ENCODE peak calls at places on chromosomes 7 and 10, in five cellular contexts. X, C, V, U and K are unnamed samples.

GRCh38 chr7:31938650-31939049 is 131.6 kb downstream of the PDE1C start:
- ATAC-seq in X (no peak), C (no peak), V (no peak), U (no peak), K (no peak)

GRCh38 chr7:99021941-99022560 is 121.9 kb downstream of the SMURF1 start:
- ATAC-seq in X (no peak), C (no peak), V (no peak), U (no peak), K (no peak)

GRCh38 chr7:129872054-129872453 is 80.7 kb downstream of the UBE2H start:
- ATAC-seq in X (no peak), C (no peak), V (peak; percentile 21), U (no peak), K (no peak)

GRCh38 chr7:128839751-128840177 is 9.6 kb downstream of the FLNC start:
- ATAC-seq in X (no peak), C (no peak), V (no peak), U (no peak), K (no peak)

GRCh38 chr7:24378871-24379608 is 95.0 kb downstream of the NPY start:
- ATAC-seq in X (no peak), C (peak; percentile 88), V (peak; percentile 89), U (peak; percentile 65), K (no peak)

GRCh38 chr7:130951303-130951975 is 217.4 kb upstream of the KLF14 start:
- ATAC-seq in X (no peak), C (no peak), V (peak; percentile 16), U (peak; percentile 43), K (no peak)

GRCh38 chr10:61110936-61111335 is 167.0 kb upstream of the RHOBTB1 start:
- ATAC-seq in X (no peak), C (no peak), V (no peak), U (no peak), K (no peak)

GRCh38 chr10:27525819-27526218 is 21.7 kb downstream of the RAB18 start:
- ATAC-seq in X (no peak), C (no peak), V (no peak), U (no peak), K (no peak)

GRCh38 chr7:117171106-117171505 is 151.8 kb downstream of the WNT2 start:
- ATAC-seq in X (peak; percentile 88), C (no peak), V (peak; percentile 92), U (no peak), K (no peak)

GRCh38 chr7:2269468-2270460 is 27.7 kb downstream of the NUDT1 start:
- ATAC-seq in X (peak; percentile 83), C (no peak), V (no peak), U (peak; percentile 47), K (no peak)

GRCh38 chr7:70542750-70543376 is 589.1 kb upstream of the GALNT17 start:
- ATAC-seq in X (no peak), C (no peak), V (no peak), U (no peak), K (no peak)

GRCh38 chr7:155660059-155660757 is 15.7 kb downstream of the RBM33 start:
- ATAC-seq in X (no peak), C (no peak), V (no peak), U (no peak), K (no peak)

GRCh38 chr7:55140981-55141278 is 122.1 kb downstream of the EGFR start:
- ATAC-seq in X (no peak), C (no peak), V (no peak), U (no peak), K (no peak)

GRCh38 chr7:127629268-127629854 is 11.4 kb upstream of the PAX4 start:
- ATAC-seq in X (peak; percentile 98), C (no peak), V (peak; percentile 97), U (peak; percentile 90), K (no peak)

GRCh38 chr7:42262907-42263466 is 26.0 kb upstream of the GLI3 start:
- ATAC-seq in X (no peak), C (no peak), V (no peak), U (no peak), K (peak; percentile 39)

GRCh38 chr10:5670662-5671375 is 4.4 kb upstream of the ASB13 start:
- ATAC-seq in X (no peak), C (no peak), V (no peak), U (no peak), K (no peak)

GRCh38 chr10:119996944-119997343 is 104.4 kb downstream of the SEC23IP start:
- ATAC-seq in X (no peak), C (no peak), V (no peak), U (no peak), K (no peak)

GRCh38 chr7:104296266-104296665 is 32.1 kb upstream of the LHFPL3 start:
- ATAC-seq in X (no peak), C (no peak), V (no peak), U (no peak), K (no peak)

GRCh38 chr10:33612551-33612950 is 278.1 kb upstream of the NRP1 start:
- ATAC-seq in X (no peak), C (no peak), V (no peak), U (no peak), K (peak; percentile 89)

GRCh38 chr7:37284805-37285211 is 163.9 kb downstream of the ELMO1 start:
- ATAC-seq in X (peak; percentile 83), C (peak; percentile 47), V (peak; percentile 79), U (no peak), K (no peak)

GRCh38 chr10:96360766-96361165 is 2.0 kb upstream of the OPALIN start:
- ATAC-seq in X (no peak), C (no peak), V (no peak), U (no peak), K (no peak)

GRCh38 chr7:102305414-102306268 is 19.0 kb downstream of the SH2B2 start:
- ATAC-seq in X (no peak), C (no peak), V (no peak), U (no peak), K (no peak)

GRCh38 chr7:23338439-23338838 is 39.3 kb downstream of the MALSU1 start:
- ATAC-seq in X (no peak), C (no peak), V (no peak), U (no peak), K (no peak)

GRCh38 chr10:60594476-60595051 is 183.7 kb upstream of the CDK1 start:
- ATAC-seq in X (peak; percentile 54), C (no peak), V (peak; percentile 59), U (no peak), K (no peak)

GRCh38 chr7:98203261-98203963 is 7.8 kb upstream of the BHLHA15 start:
- ATAC-seq in X (no peak), C (no peak), V (no peak), U (no peak), K (no peak)

GRCh38 chr10:103472005-103472404 is 7.0 kb downstream of the CALHM3 start:
- ATAC-seq in X (no peak), C (no peak), V (no peak), U (no peak), K (no peak)

GRCh38 chr10:102814873-102815661 is 22.1 kb downstream of the CYP17A1 start:
- ATAC-seq in X (peak; percentile 82), C (peak; percentile 60), V (no peak), U (peak; percentile 40), K (peak; percentile 47)

GRCh38 chr7:2979276-2979675 is 64.4 kb downstream of the CARD11 start:
- ATAC-seq in X (no peak), C (no peak), V (no peak), U (no peak), K (no peak)

GRCh38 chr7:140609646-140610045 is 31.0 kb downstream of the DENND2A start:
- ATAC-seq in X (no peak), C (no peak), V (no peak), U (no peak), K (no peak)

GRCh38 chr7:140605337-140605736 is 35.3 kb downstream of the DENND2A start:
- ATAC-seq in X (peak; percentile 47), C (no peak), V (peak; percentile 47), U (no peak), K (no peak)

GRCh38 chr7:140604760-140605159 is 35.9 kb downstream of the DENND2A start:
- ATAC-seq in X (peak; percentile 41), C (no peak), V (no peak), U (peak; percentile 48), K (no peak)

GRCh38 chr7:140610204-140611165 is 30.1 kb downstream of the DENND2A start:
- ATAC-seq in X (no peak), C (no peak), V (no peak), U (no peak), K (no peak)

GRCh38 chr7:140607441-140607989 is 33.1 kb downstream of the DENND2A start:
- ATAC-seq in X (no peak), C (peak; percentile 73), V (no peak), U (no peak), K (peak; percentile 75)
- TF ChIP-seq POLR2AphosphoS5 in X (no peak), C (no peak), V (no peak), U (no peak), K (no peak)

DNA sequence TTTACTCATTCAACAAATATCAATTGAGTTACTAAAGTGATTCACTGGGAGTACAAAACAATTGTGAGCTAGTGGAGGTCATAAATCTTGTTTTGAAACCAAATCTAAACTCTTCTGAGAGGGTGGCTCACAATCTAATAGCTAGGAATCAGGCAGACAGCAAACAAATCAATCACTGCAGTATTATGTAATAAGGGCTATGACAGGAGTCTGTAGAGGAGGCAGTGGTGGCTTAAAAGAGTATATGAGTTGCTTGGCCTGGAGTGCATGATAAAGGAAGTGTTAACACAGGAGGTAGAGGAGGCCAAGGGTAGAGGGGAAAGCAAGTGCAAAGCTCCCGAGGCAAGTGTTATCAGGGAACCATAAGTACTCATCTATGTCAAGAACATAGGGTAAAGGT is 16.5 kb downstream of the MYPN start:
- ATAC-seq in X (no peak), C (no peak), V (no peak), U (peak; percentile 33), K (no peak)
- TF ChIP-seq CTCF in X (no peak), C (no peak), V (no peak), U (no peak), K (no peak)

DNA sequence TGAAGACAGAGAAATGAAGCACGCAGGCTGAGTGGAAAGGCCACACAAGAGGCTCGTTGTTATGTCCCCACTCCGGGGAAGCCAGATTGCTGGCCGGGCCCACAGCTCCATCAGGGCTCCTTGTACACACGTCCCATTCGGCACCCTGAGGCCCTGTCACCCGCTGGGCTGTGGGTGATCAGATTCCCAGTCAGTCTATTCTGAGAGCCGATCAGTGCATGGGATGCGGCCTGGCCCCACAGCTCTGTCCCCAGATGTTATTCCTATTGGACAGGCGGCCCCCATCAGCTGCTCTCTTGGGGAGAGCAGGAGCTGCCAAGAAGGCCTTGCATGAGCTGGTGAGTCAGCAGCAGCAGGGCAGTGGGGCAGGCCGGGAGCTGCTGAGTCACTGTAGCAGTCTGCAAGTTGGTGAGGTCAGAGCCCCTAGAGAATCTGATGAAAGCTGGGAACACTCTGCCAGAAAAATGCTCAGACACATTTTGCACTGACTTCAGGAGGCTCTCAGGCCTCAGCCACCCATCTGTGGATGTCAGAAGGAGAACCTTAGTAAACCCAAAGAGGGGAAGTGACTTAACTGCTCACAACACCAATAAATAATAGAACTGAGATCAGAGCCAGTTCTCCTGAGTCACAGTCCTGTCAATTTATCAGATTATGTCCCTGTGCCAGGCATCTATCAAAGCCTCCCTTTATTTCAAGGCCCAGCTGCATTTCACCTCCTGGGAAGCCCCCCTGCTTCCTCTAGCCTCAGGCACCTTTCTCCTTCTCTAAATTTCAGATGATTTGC is 9.4 kb upstream of the PSAP start:
- ATAC-seq in X (peak; percentile 97), C (peak; percentile 95), V (peak; percentile 94), U (peak; percentile 97), K (peak; percentile 99)
- TF ChIP-seq POLR2AphosphoS5 in X (no peak), C (peak; percentile 76), V (peak; percentile 65), U (peak; percentile 76), K (peak; percentile 91)

DNA sequence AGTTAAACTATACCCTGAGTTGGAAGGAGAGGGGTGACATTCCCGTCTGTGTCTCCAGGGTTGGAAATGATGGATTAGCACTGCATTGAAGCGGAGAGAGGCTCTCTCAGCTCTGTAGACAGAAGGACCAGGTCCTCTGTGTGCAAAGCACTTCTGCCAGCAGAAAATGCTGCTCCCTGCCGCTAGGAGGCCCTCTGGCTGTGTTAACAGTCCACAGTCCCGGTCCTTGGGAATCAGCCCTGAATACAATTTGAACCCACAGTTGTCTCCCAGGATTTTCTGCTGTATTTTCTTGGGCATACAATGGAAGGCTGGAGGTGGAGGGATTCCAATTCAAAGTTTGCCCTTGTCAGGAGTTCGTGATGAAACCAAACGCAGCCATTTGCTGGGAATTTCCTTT is 205.1 kb downstream of the GLRX3 start:
- ATAC-seq in X (peak; percentile 83), C (no peak), V (peak; percentile 54), U (peak; percentile 76), K (no peak)
- TF ChIP-seq CTCF in X (peak; percentile 60), C (peak; percentile 47), V (peak; percentile 53), U (peak; percentile 85), K (no peak)